ENCODE peak calls at places on chromosomes 4 and X, in ten cellular contexts. J is IMR-90, Z is coronary artery, U is left ventricle myocardium inferior, S is dorsolateral prefrontal cortex, X is GM23248, P is WERI-Rb-1, D is tibial artery, E is mammary epithelial cell, T is transverse colon. Y is an unnamed sample.

GRCh38 chr4:188976644-188977115 is 837.4 kb downstream of the TRIML1 start:
- DNase-seq in J (peak), Z (no peak), U (no peak), S (no peak), X (peak), P (no peak), D (no peak), E (peak), T (no peak), Y (no peak)

GRCh38 chr4:142091691-142092182 is 455.4 kb downstream of the IL15 start:
- DNase-seq in J (peak), Z (peak), U (no peak), S (no peak), X (peak), P (no peak), D (peak), E (peak), T (no peak), Y (peak)

GRCh38 chr4:100981447-100982204 is 365.7 kb downstream of the PPP3CA start:
- DNase-seq in J (peak), Z (no peak), U (no peak), S (no peak), X (peak), P (no peak), D (no peak), E (peak), T (no peak), Y (no peak)

GRCh38 chr4:153036931-153037330 is 100.8 kb downstream of the FHDC1 start:
- DNase-seq in J (no peak), Z (no peak), U (no peak), S (no peak), X (peak), P (no peak), D (no peak), E (peak), T (no peak), Y (no peak)

GRCh38 chrX:48826135-48826875 is at the start of gene ERAS:
- DNase-seq in J (no peak), Z (no peak), U (no peak), S (no peak), X (no peak), P (no peak), D (no peak), E (no peak), T (no peak), Y (no peak)

GRCh38 chr4:138310498-138310897 is 68.3 kb upstream of the SLC7A11 start:
- DNase-seq in J (peak), Z (no peak), U (no peak), S (no peak), X (peak), P (no peak), D (no peak), E (peak), T (no peak), Y (no peak)

GRCh38 chr4:137735561-137736104 is 203.3 kb upstream of the PCDH18 start:
- DNase-seq in J (no peak), Z (no peak), U (no peak), S (no peak), X (no peak), P (no peak), D (no peak), E (no peak), T (no peak), Y (peak)

GRCh38 chr4:20760053-20760452 is 59.8 kb downstream of the PACRGL start:
- DNase-seq in J (no peak), Z (no peak), U (no peak), S (no peak), X (peak), P (no peak), D (no peak), E (no peak), T (no peak), Y (no peak)

GRCh38 chrX:56429581-56429980 is 133.8 kb upstream of the UBQLN2 start:
- DNase-seq in J (no peak), Z (no peak), U (no peak), S (no peak), X (no peak), P (no peak), D (no peak), E (no peak), T (no peak), Y (no peak)

GRCh38 chr4:109631709-109632108 is 71.5 kb downstream of the CASP6 start:
- DNase-seq in J (peak), Z (no peak), U (no peak), S (no peak), X (peak), P (no peak), D (peak), E (no peak), T (no peak), Y (peak)

GRCh38 chrX:27336466-27337091 is 126.6 kb downstream of the PPP4R3C start:
- DNase-seq in J (peak), Z (no peak), U (no peak), S (no peak), X (peak), P (peak), D (no peak), E (peak), T (peak), Y (no peak)

GRCh38 chr4:107823870-107824366 is 814 bp upstream of the SGMS2 start:
- DNase-seq in J (no peak), Z (no peak), U (no peak), S (no peak), X (no peak), P (no peak), D (no peak), E (no peak), T (no peak), Y (no peak)

GRCh38 chr4:151409470-151410313 is 716 bp downstream of the FHIP1A start:
- DNase-seq in J (no peak), Z (no peak), U (no peak), S (no peak), X (no peak), P (no peak), D (no peak), E (peak), T (peak), Y (peak)

GRCh38 chrX:56785442-56785841 is 56.4 kb downstream of the NBDY start:
- DNase-seq in J (no peak), Z (peak), U (no peak), S (no peak), X (no peak), P (no peak), D (no peak), E (no peak), T (peak), Y (no peak)

GRCh38 chr4:133095591-133095990 is 53.5 kb upstream of the PCDH10 start:
- DNase-seq in J (no peak), Z (no peak), U (no peak), S (no peak), X (no peak), P (no peak), D (no peak), E (no peak), T (no peak), Y (no peak)

GRCh38 chrX:49226946-49227345 is 6.2 kb downstream of the CACNA1F start:
- DNase-seq in J (no peak), Z (no peak), U (no peak), S (no peak), X (no peak), P (no peak), D (no peak), E (no peak), T (no peak), Y (no peak)

GRCh38 chr4:26953361-26953760 is 92.7 kb downstream of the STIM2 start:
- DNase-seq in J (no peak), Z (no peak), U (no peak), S (no peak), X (no peak), P (no peak), D (no peak), E (no peak), T (no peak), Y (no peak)

GRCh38 chr4:14853186-14853946 is 148.9 kb upstream of the CPEB2 start:
- DNase-seq in J (peak), Z (no peak), U (no peak), S (no peak), X (peak), P (no peak), D (no peak), E (peak), T (no peak), Y (no peak)

GRCh38 chrX:74277320-74277719 is 26.7 kb upstream of the ZCCHC13 start:
- DNase-seq in J (no peak), Z (no peak), U (no peak), S (no peak), X (no peak), P (no peak), D (no peak), E (no peak), T (no peak), Y (no peak)

GRCh38 chrX:74506310-74507115 is 85.2 kb downstream of the SLC16A2 start:
- DNase-seq in J (no peak), Z (no peak), U (no peak), S (no peak), X (no peak), P (no peak), D (no peak), E (peak), T (no peak), Y (no peak)

GRCh38 chr4:99404595-99405287 is 30.4 kb downstream of the ADH7 start:
- DNase-seq in J (peak), Z (no peak), U (no peak), S (no peak), X (peak), P (no peak), D (peak), E (peak), T (no peak), Y (no peak)

GRCh38 chrX:104113237-104113965 is 1.1 kb downstream of the ZCCHC18 start:
- DNase-seq in J (peak), Z (no peak), U (no peak), S (peak), X (peak), P (peak), D (peak), E (peak), T (peak), Y (peak)
- H3K27ac ChIP-seq in J (no peak), Z (peak), U (no peak), S (no peak), X (no peak), P (no peak), D (peak), E (no peak), T (peak), Y (no peak)

GRCh38 chr4:90317785-90318184 is 190.6 kb downstream of the CCSER1 start:
- DNase-seq in J (peak), Z (no peak), U (no peak), S (no peak), X (peak), P (no peak), D (no peak), E (peak), T (no peak), Y (no peak)
- H3K4me3 ChIP-seq in J (peak), Z (no peak), U (no peak), S (no peak), X (peak), P (no peak), D (no peak), E (no peak), T (no peak), Y (no peak)

GRCh38 chr4:77600521-77601451 is 4.8 kb upstream of the CXCL13 start:
- DNase-seq in J (peak), Z (no peak), U (no peak), S (no peak), X (peak), P (peak), D (no peak), E (peak), T (peak), Y (no peak)
- H3K27ac ChIP-seq in J (no peak), Z (no peak), U (no peak), S (no peak), X (no peak), P (no peak), D (no peak), E (no peak), T (no peak), Y (no peak)

GRCh38 chr4:30728291-30728690 is 8.1 kb downstream of the PCDH7 start:
- DNase-seq in J (no peak), Z (no peak), U (no peak), S (no peak), X (no peak), P (no peak), D (no peak), E (no peak), T (no peak), Y (no peak)
- H3K4me3 ChIP-seq in J (no peak), Z (no peak), U (no peak), S (no peak), X (no peak), P (no peak), D (peak), E (no peak), T (no peak), Y (no peak)

DNA sequence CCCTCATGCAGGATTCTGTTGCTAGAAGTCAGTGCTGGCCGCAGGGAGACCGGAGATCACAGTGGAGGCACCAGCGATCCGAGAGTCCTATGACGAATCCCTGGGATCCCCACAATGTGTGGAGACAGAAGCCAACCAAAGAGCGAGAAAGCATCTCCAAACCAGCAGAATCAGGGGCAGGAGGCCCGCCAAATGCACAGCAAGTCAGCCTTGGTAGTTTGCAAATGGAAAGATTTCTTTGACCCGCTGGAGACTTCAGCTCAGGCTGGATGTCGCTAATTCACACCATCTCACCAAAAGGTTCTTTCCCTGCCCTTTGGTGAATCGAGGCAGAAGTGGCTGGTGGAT is 505 bp upstream of the PKD2 start:
- DNase-seq in J (no peak), Z (no peak), U (no peak), S (no peak), X (no peak), P (no peak), D (no peak), E (no peak), T (no peak), Y (no peak)
- H3K27ac ChIP-seq in J (peak), Z (peak), U (peak), S (peak), X (peak), P (peak), D (peak), E (no peak), T (peak), Y (peak)

DNA sequence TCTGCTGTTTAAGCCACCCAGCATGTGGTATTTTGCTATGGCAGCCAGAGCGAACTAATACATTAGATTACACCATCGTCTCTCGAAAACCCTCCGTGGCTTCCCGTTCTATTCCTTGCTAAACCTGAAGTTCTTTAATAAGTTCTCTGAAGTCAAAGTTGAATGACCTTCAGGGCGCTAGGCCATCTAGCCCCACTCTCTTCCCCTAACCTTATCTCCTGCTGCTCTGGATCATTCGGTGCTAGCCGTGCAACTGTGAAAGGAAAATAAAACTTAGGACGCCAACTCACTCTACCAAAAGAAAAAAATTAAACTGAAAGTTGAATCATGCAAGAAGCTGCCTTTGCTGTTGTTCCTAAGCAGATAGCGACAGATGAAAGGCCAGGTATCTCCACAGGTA is 40.0 kb downstream of the CHRNA9 start:
- DNase-seq in J (no peak), Z (no peak), U (no peak), S (no peak), X (no peak), P (no peak), D (no peak), E (no peak), T (no peak), Y (no peak)
- H3K4me3 ChIP-seq in J (no peak), Z (no peak), U (no peak), S (no peak), X (no peak), P (no peak), D (no peak), E (no peak), T (no peak), Y (no peak)

GRCh38 chr4:88843067-88843723 is 145.6 kb upstream of the NAP1L5 start:
- DNase-seq in J (peak), Z (no peak), U (no peak), S (no peak), X (peak), P (no peak), D (no peak), E (no peak), T (peak), Y (no peak)

GRCh38 chr4:88841635-88842034 is 144.0 kb upstream of the NAP1L5 start:
- DNase-seq in J (peak), Z (no peak), U (no peak), S (no peak), X (peak), P (no peak), D (no peak), E (no peak), T (no peak), Y (no peak)

GRCh38 chr4:88846232-88846790 is 148.7 kb upstream of the NAP1L5 start:
- DNase-seq in J (peak), Z (no peak), U (no peak), S (no peak), X (no peak), P (no peak), D (no peak), E (peak), T (no peak), Y (no peak)
- H3K27ac ChIP-seq in J (no peak), Z (no peak), U (no peak), S (no peak), X (no peak), P (no peak), D (no peak), E (no peak), T (no peak), Y (no peak)

GRCh38 chr4:184824776-184825393 is 883 bp downstream of the ACSL1 start:
- DNase-seq in J (no peak), Z (peak), U (no peak), S (no peak), X (no peak), P (peak), D (no peak), E (peak), T (no peak), Y (no peak)
- H3K4me3 ChIP-seq in J (peak), Z (peak), U (peak), S (peak), X (peak), P (peak), D (peak), E (peak), T (peak), Y (peak)

DNA sequence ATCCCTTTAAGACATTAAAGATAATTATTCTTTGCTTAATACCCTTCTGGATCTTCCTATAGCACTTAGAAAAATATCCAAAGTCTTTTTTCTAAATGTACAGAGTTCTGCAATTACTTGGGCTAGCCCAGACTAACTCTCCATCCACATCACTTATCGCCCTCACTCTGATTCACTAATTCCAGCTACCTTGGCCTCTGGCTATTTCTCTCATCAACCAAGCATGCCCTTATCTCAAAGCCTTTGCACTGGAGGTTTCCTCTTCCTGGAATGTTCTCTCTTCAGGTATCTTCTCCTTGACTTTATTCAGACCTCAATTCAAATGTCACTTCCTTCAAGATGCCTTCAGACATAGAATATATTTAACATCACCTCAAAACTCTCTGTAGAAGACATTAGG is 345.1 kb upstream of the SMIM31 start:
- DNase-seq in J (no peak), Z (no peak), U (no peak), S (no peak), X (no peak), P (no peak), D (no peak), E (peak), T (no peak), Y (no peak)
- H3K27ac ChIP-seq in J (no peak), Z (no peak), U (no peak), S (no peak), X (no peak), P (no peak), D (no peak), E (no peak), T (no peak), Y (no peak)